ENCODE peak calls at places on chromosome 17, in ten cellular contexts. G, V, X, K, N, Y, F, H, C and U are unnamed samples.

GRCh38 chr17:35257080-35257701 is 14.3 kb downstream of the SLFN5 start:
- DNase-seq in G (no peak), C (peak; percentile 63), V (no peak), Y (no peak), F (no peak), X (no peak), N (no peak), K (no peak), H (peak; percentile 78), U (no peak)

GRCh38 chr17:13597723-13598347 is 3.9 kb downstream of the HS3ST3A1 start:
- DNase-seq in N (no peak), H (peak; percentile 74), G (no peak), C (peak; percentile 72), X (no peak), F (peak; percentile 11), K (no peak), Y (no peak), V (peak; percentile 67), U (no peak)

GRCh38 chr17:79075861-79076406 is 1.3 kb downstream of the ENGASE start:
- DNase-seq in V (no peak), Y (peak; percentile 29), X (no peak), N (no peak), F (no peak), G (no peak), C (no peak), H (no peak), K (no peak), U (no peak)

GRCh38 chr17:5793899-5794298 is 209.6 kb upstream of the NLRP1 start:
- DNase-seq in G (no peak), V (peak; percentile 51), K (no peak), X (no peak), Y (no peak), N (no peak), F (no peak), H (no peak), C (no peak), U (no peak)

GRCh38 chr17:35743911-35744328 is 9.1 kb downstream of the GAS2L2 start:
- DNase-seq in X (no peak), C (peak; percentile 58), N (no peak), H (peak; percentile 59), G (no peak), Y (no peak), V (peak; percentile 72), F (no peak), K (no peak), U (no peak)

GRCh38 chr17:76139801-76140660 is 1.0 kb downstream of the FOXJ1 start:
- DNase-seq in V (no peak), N (no peak), K (no peak), Y (peak; percentile 77), F (no peak), C (no peak), H (no peak), G (no peak), X (peak; percentile 74), U (peak; percentile 44)

GRCh38 chr17:64066709-64067108 is 46.3 kb upstream of the ICAM2 start:
- DNase-seq in X (peak; percentile 70), Y (no peak), G (no peak), N (no peak), V (no peak), F (no peak), K (no peak), C (no peak), H (no peak), U (peak; percentile 54)

GRCh38 chr17:10631701-10632100 is 25.4 kb downstream of the MYH3 start:
- DNase-seq in G (no peak), K (no peak), N (no peak), F (no peak), X (no peak), V (no peak), H (no peak), C (no peak), Y (no peak), U (no peak)

GRCh38 chr17:4142107-4142900 is 526 bp downstream of the ZZEF1 start:
- DNase-seq in N (no peak), C (peak; percentile 39), F (peak; percentile 20), Y (peak; percentile 77), X (peak; percentile 61), H (peak; percentile 19), G (peak; percentile 28), K (no peak), V (peak; percentile 69), U (no peak)

GRCh38 chr17:4140125-4140524 is 2.7 kb downstream of the ZZEF1 start:
- DNase-seq in Y (no peak), N (no peak), H (no peak), K (no peak), F (no peak), G (no peak), V (no peak), X (no peak), C (no peak), U (no peak)

GRCh38 chr17:4144411-4144747 is 1.4 kb downstream of the CYB5D2 start:
- DNase-seq in F (no peak), C (no peak), G (no peak), H (no peak), N (no peak), V (no peak), K (no peak), X (no peak), Y (no peak), U (no peak)

GRCh38 chr17:4147751-4148310 is 4.8 kb downstream of the CYB5D2 start:
- DNase-seq in V (no peak), Y (no peak), K (no peak), H (peak; percentile 36), X (no peak), C (no peak), N (no peak), G (no peak), F (no peak), U (no peak)

GRCh38 chr17:4143563-4144410 is 790 bp downstream of the CYB5D2 start:
- DNase-seq in C (peak; percentile 94), Y (peak; percentile 95), X (peak; percentile 94), K (peak; percentile 76), N (peak; percentile 91), V (peak; percentile 95), G (peak; percentile 92), F (peak; percentile 82), H (peak; percentile 95), U (peak; percentile 89)
- TF ChIP-seq CTCF in C (no peak), Y (no peak), X (no peak), K (no peak), N (no peak), V (no peak), G (peak; percentile 15), F (no peak), H (no peak), U (no peak)

GRCh38 chr17:38809828-38810227 is 10.5 kb upstream of the PIP4K2B start:
- DNase-seq in C (no peak), K (no peak), X (no peak), Y (no peak), F (no peak), N (no peak), G (no peak), H (no peak), V (no peak), U (no peak)

DNA sequence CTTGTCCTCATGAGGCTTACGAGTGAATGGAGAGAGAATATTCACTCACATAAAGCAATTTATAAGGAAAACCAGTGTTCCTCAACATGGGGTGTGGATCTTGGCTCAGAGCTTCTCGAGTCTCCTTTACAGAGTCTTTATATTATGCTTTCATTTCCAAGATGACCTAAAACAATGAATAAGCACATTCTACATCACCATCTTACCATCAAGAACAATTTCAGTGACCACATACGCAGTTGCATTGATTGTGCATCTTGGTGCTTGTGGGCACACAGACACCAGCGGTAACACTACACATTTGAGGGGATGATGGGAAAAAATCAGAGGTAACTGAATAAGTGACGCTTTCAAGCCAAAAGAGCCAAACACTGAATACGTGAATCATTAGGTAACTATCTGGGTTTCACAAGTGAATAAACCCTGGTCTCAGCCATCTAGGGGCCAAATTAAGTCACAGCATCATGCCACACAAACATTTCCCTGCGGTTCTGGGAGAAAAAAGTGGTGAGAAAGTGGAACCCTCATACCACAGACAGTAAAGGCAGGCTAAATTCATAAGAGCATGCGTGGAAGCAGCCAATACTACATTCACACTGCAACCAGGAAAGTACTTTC is 9.4 kb downstream of the CWC25 start:
- DNase-seq in C (peak; percentile 41), F (no peak), X (peak; percentile 21), G (no peak), V (no peak), Y (no peak), N (no peak), H (peak; percentile 56), K (no peak), U (no peak)
- TF ChIP-seq CTCF in C (peak; percentile 52), F (peak; percentile 37), X (peak; percentile 16), G (no peak), V (peak; percentile 41), Y (no peak), N (no peak), H (peak; percentile 33), K (peak; percentile 36), U (no peak)

GRCh38 chr17:75032896-75033294 is 13.9 kb downstream of the ATP5PD start:
- DNase-seq in V (no peak), F (peak; percentile 23), C (peak; percentile 31), N (peak; percentile 28), G (peak; percentile 48), Y (no peak), K (no peak), X (peak; percentile 34), H (peak; percentile 29), U (no peak)

GRCh38 chr17:75031972-75032895 is 14.5 kb downstream of the ATP5PD start:
- DNase-seq in F (peak; percentile 85), H (peak; percentile 80), C (peak; percentile 80), V (peak; percentile 41), X (peak; percentile 74), Y (peak; percentile 74), N (peak; percentile 81), K (no peak), G (peak; percentile 88), U (peak; percentile 37)

GRCh38 chr17:75033346-75034235 is 13.2 kb downstream of the ATP5PD start:
- DNase-seq in Y (peak; percentile 93), C (peak; percentile 91), N (peak; percentile 97), F (peak; percentile 93), X (peak; percentile 83), G (peak; percentile 97), H (peak; percentile 90), V (peak; percentile 91), K (peak; percentile 76), U (peak; percentile 85)

GRCh38 chr17:75036643-75037268 is 10.0 kb downstream of the ATP5PD start:
- DNase-seq in H (peak; percentile 90), K (no peak), F (peak; percentile 34), C (peak; percentile 92), Y (peak; percentile 76), V (peak; percentile 11), N (peak; percentile 72), X (peak; percentile 98), G (peak; percentile 90), U (no peak)

DNA sequence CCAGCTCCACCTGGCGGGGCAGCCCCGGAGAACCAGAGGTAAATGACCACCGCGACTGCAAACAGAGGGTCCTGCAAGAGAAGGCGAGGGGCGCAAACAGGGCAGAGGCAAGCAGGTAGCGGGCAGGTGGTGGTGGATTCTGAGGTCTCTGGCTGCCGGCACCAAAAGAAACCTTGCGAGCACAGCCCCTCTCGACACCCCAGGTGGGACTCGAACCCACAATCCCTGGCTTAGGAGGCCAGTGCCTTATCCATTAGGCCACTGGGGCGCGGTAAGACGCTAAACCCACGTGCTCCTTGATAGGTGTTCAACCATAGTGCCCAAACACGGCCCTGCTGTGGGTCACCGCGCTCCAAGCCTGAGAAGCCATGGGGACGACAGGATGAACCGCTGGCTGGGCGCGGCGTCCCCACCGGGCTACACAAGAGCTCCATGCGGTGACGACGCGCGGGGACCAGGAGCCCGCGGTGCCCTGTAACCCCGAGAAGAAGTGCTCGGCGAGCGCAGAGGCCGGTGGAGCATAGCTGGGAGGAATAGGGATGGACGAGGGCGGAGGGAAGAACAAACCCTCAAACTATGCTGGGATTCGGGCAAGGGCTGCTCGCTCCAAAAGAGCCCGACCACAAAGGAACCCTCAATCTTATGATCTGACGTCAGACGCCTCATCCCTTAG is 12.4 kb downstream of the ATP5PD start:
- DNase-seq in F (peak; percentile 92), Y (peak; percentile 91), K (peak; percentile 73), X (peak; percentile 83), V (peak; percentile 89), G (peak; percentile 89), H (peak; percentile 88), N (peak; percentile 91), C (peak; percentile 90), U (peak; percentile 81)
- TF ChIP-seq CTCF in F (peak; percentile 16), Y (no peak), K (no peak), X (no peak), V (peak; percentile 18), G (peak; percentile 6), H (peak; percentile 4), N (peak; percentile 19), C (peak; percentile 24), U (no peak)

DNA sequence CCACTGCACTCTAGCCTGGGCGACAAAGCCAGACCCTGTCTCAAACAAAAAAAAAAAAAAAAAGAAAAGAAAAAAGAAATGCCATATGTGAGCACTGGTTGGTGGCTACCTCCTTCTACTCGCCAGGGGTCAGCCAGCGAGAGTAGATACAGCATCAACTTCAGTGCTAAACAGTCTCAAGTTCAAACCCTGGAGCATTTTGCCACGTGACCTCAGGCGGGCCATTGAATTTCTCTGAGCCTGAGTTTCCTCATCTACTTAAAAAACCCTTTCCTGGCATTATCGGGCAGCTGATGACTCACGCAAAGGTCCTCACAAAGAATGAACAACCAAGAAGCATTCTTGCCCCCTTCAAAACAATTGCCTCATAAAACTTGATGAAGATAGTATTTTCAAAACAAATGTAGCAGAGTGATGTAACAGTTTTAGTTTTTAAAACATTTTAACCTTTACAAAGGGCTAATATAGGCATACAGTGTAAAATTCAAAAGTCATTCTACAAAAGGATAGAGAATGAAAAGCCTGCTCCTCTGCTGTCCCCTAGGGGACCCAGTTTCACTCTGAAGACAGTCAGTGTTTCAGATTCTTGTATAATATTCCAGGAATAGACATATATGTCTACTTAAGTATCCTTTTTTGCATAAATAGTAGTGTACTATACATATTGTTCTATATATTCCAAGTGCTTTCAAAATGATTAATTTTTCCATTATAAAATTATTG is 28.4 kb downstream of the DNAH2 start:
- DNase-seq in V (no peak), F (no peak), Y (peak; percentile 67), H (peak; percentile 97), X (no peak), K (peak; percentile 41), C (peak; percentile 97), G (peak; percentile 36), N (no peak), U (no peak)
- TF ChIP-seq CTCF in V (peak; percentile 12), F (no peak), Y (no peak), H (peak; percentile 7), X (no peak), K (peak; percentile 14), C (peak; percentile 26), G (no peak), N (no peak), U (no peak)